ENCODE peak calls at places on chromosomes 3 and 15, in six cellular contexts. One of them, this sample, is unnamed.

GRCh38 chr15:62769604-62770003 is 272.9 kb upstream of the TPM1 start:
- DNase-seq in PC-3: peak; percentile 81
- DNase-seq in right atrium auricular region: no peak
- DNase-seq in uterus: no peak
- DNase-seq in H9: no peak
- DNase-seq in IMR-90: peak; percentile 84
- DNase-seq in this sample: no peak

GRCh38 chr15:66293419-66294156 is at the start of gene DIS3L:
- DNase-seq in uterus: peak; percentile 51
- DNase-seq in IMR-90: peak; percentile 20
- DNase-seq in PC-3: peak; percentile 59
- DNase-seq in right atrium auricular region: peak; percentile 60
- DNase-seq in H9: peak; percentile 67
- DNase-seq in this sample: peak; percentile 71

GRCh38 chr3:42836545-42837123 is 27.4 kb downstream of the ACKR2 start:
- DNase-seq in right atrium auricular region: no peak
- DNase-seq in uterus: no peak
- DNase-seq in PC-3: no peak
- DNase-seq in H9: no peak
- DNase-seq in IMR-90: no peak
- DNase-seq in this sample: no peak

GRCh38 chr3:102181202-102181920 is 253.5 kb upstream of the ZPLD1 start:
- DNase-seq in IMR-90: peak; percentile 88
- DNase-seq in H9: no peak
- DNase-seq in uterus: no peak
- DNase-seq in PC-3: peak; percentile 58
- DNase-seq in right atrium auricular region: no peak
- DNase-seq in this sample: no peak

GRCh38 chr15:82674873-82675272 is 27.7 kb upstream of the CPEB1 start:
- DNase-seq in PC-3: no peak
- DNase-seq in H9: no peak
- DNase-seq in IMR-90: no peak
- DNase-seq in uterus: no peak
- DNase-seq in right atrium auricular region: no peak
- DNase-seq in this sample: no peak

GRCh38 chr15:69424748-69425413 is 10.7 kb downstream of the KIF23 start:
- DNase-seq in IMR-90: peak; percentile 38
- DNase-seq in H9: no peak
- DNase-seq in right atrium auricular region: no peak
- DNase-seq in PC-3: no peak
- DNase-seq in uterus: no peak
- DNase-seq in this sample: no peak

GRCh38 chr15:69478259-69478687 is 25.7 kb downstream of the RPLP1 start:
- DNase-seq in PC-3: peak; percentile 69
- DNase-seq in right atrium auricular region: no peak
- DNase-seq in H9: peak; percentile 82
- DNase-seq in uterus: peak; percentile 45
- DNase-seq in IMR-90: peak; percentile 44
- DNase-seq in this sample: no peak

GRCh38 chr3:155356594-155357370 is 63.3 kb upstream of the STRIT1 start:
- DNase-seq in uterus: no peak
- DNase-seq in right atrium auricular region: no peak
- DNase-seq in IMR-90: no peak
- DNase-seq in H9: peak; percentile 64
- DNase-seq in PC-3: peak; percentile 23
- DNase-seq in this sample: no peak

GRCh38 chr3:127209840-127210653 is 17.1 kb downstream of the PRR23E start:
- DNase-seq in H9: peak; percentile 21
- DNase-seq in PC-3: no peak
- DNase-seq in IMR-90: no peak
- DNase-seq in uterus: no peak
- DNase-seq in right atrium auricular region: peak; percentile 26
- DNase-seq in this sample: no peak

GRCh38 chr3:100170492-100170891 is 56.2 kb upstream of the FILIP1L start:
- DNase-seq in uterus: no peak
- DNase-seq in right atrium auricular region: no peak
- DNase-seq in H9: no peak
- DNase-seq in PC-3: no peak
- DNase-seq in IMR-90: no peak
- DNase-seq in this sample: no peak

GRCh38 chr15:92807971-92808571 is 92.1 kb upstream of the CHD2 start:
- DNase-seq in uterus: no peak
- DNase-seq in PC-3: peak; percentile 31
- DNase-seq in right atrium auricular region: no peak
- DNase-seq in IMR-90: no peak
- DNase-seq in H9: no peak
- DNase-seq in this sample: no peak

GRCh38 chr15:73286356-73286755 is 82.4 kb downstream of the HCN4 start:
- DNase-seq in uterus: no peak
- DNase-seq in IMR-90: peak; percentile 15
- DNase-seq in H9: no peak
- DNase-seq in PC-3: no peak
- DNase-seq in right atrium auricular region: no peak
- DNase-seq in this sample: no peak

GRCh38 chr3:177420643-177421042 is 223.4 kb upstream of the TBL1XR1 start:
- DNase-seq in IMR-90: peak; percentile 56
- DNase-seq in uterus: peak; percentile 27
- DNase-seq in PC-3: peak; percentile 46
- DNase-seq in H9: no peak
- DNase-seq in right atrium auricular region: no peak
- DNase-seq in this sample: no peak

GRCh38 chr3:144770291-144770690 is 798.7 kb downstream of the DIPK2A start:
- DNase-seq in PC-3: no peak
- DNase-seq in H9: no peak
- DNase-seq in right atrium auricular region: no peak
- DNase-seq in uterus: no peak
- DNase-seq in IMR-90: no peak
- DNase-seq in this sample: no peak

GRCh38 chr3:48067271-48067670 is 51.1 kb upstream of the MAP4 start:
- DNase-seq in right atrium auricular region: no peak
- DNase-seq in IMR-90: no peak
- DNase-seq in uterus: no peak
- DNase-seq in PC-3: no peak
- DNase-seq in H9: no peak
- DNase-seq in this sample: no peak

GRCh38 chr3:48065035-48065434 is 48.8 kb upstream of the MAP4 start:
- DNase-seq in right atrium auricular region: no peak
- DNase-seq in IMR-90: peak; percentile 36
- DNase-seq in H9: no peak
- DNase-seq in PC-3: peak; percentile 43
- DNase-seq in uterus: no peak
- DNase-seq in this sample: no peak

GRCh38 chr3:48069339-48069738 is 53.1 kb upstream of the MAP4 start:
- DNase-seq in right atrium auricular region: no peak
- DNase-seq in uterus: no peak
- DNase-seq in H9: no peak
- DNase-seq in IMR-90: no peak
- DNase-seq in PC-3: no peak
- DNase-seq in this sample: no peak

GRCh38 chr3:48068886-48069285 is 52.7 kb upstream of the MAP4 start:
- DNase-seq in right atrium auricular region: no peak
- DNase-seq in H9: no peak
- DNase-seq in IMR-90: no peak
- DNase-seq in uterus: no peak
- DNase-seq in PC-3: no peak
- DNase-seq in this sample: no peak

DNA sequence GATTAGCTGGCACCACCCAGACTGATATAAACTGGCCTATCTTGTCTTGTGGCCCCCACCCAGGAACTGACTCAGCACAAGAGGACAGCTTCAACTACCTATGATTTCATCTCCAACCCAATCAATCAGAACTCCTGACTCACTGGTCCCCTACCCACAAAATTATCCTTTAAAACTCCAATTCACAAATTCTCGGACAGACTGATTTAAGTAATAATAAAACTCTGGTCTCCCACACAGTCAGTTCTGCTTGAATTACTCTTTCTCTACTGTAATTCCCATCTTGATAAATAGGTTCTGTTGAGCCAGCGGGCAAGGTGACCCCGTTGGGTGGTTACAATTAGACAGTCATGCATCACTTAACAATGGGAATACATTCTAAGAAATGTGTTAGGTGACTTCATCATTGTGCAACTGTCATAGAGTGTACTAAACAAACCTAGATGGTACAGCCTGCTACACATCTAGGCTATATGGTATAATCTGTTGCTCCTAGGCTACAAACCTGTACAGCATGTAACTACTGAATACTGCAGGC is 48.1 kb upstream of the MAP4 start:
- DNase-seq in right atrium auricular region: no peak
- DNase-seq in uterus: no peak
- DNase-seq in H9: no peak
- DNase-seq in PC-3: peak; percentile 53
- DNase-seq in IMR-90: peak; percentile 27
- DNase-seq in this sample: no peak
- H3K27ac ChIP-seq in right atrium auricular region: no peak overlapping the region
- H3K27ac ChIP-seq in uterus: no peak overlapping the region
- H3K27ac ChIP-seq in H9: no peak overlapping the region
- H3K27ac ChIP-seq in PC-3: peak overlapping the region; percentile 37
- H3K27ac ChIP-seq in IMR-90: no peak overlapping the region
- H3K27ac ChIP-seq in this sample: no peak overlapping the region

GRCh38 chr3:58121183-58121582 is 89.6 kb downstream of the DNASE1L3 start:
- DNase-seq in IMR-90: no peak
- DNase-seq in PC-3: no peak
- DNase-seq in H9: no peak
- DNase-seq in uterus: no peak
- DNase-seq in right atrium auricular region: no peak
- DNase-seq in this sample: no peak

GRCh38 chr3:58122936-58123700 is 87.7 kb downstream of the DNASE1L3 start:
- DNase-seq in H9: no peak
- DNase-seq in IMR-90: no peak
- DNase-seq in PC-3: no peak
- DNase-seq in right atrium auricular region: no peak
- DNase-seq in uterus: no peak
- DNase-seq in this sample: no peak

GRCh38 chr3:58117561-58118305 is 93.0 kb downstream of the DNASE1L3 start:
- DNase-seq in H9: no peak
- DNase-seq in uterus: peak; percentile 55
- DNase-seq in PC-3: no peak
- DNase-seq in IMR-90: peak; percentile 22
- DNase-seq in right atrium auricular region: peak; percentile 78
- DNase-seq in this sample: peak; percentile 71

GRCh38 chr3:58119221-58119620 is 91.6 kb downstream of the DNASE1L3 start:
- DNase-seq in right atrium auricular region: no peak
- DNase-seq in PC-3: no peak
- DNase-seq in H9: no peak
- DNase-seq in uterus: no peak
- DNase-seq in IMR-90: no peak
- DNase-seq in this sample: no peak

GRCh38 chr3:58120075-58120812 is 90.5 kb downstream of the DNASE1L3 start:
- DNase-seq in uterus: no peak
- DNase-seq in PC-3: no peak
- DNase-seq in H9: no peak
- DNase-seq in IMR-90: no peak
- DNase-seq in right atrium auricular region: peak; percentile 64
- DNase-seq in this sample: peak; percentile 11
- H3K27ac ChIP-seq in uterus: peak overlapping the region; percentile 19
- H3K27ac ChIP-seq in PC-3: no peak overlapping the region
- H3K27ac ChIP-seq in H9: no peak overlapping the region
- H3K27ac ChIP-seq in IMR-90: peak overlapping the region; percentile 9
- H3K27ac ChIP-seq in right atrium auricular region: peak overlapping the region; percentile 41
- H3K27ac ChIP-seq in this sample: no peak overlapping the region

GRCh38 chr3:33994568-33994967 is 196.1 kb downstream of the PDCD6IP start:
- DNase-seq in PC-3: no peak
- DNase-seq in IMR-90: no peak
- DNase-seq in H9: no peak
- DNase-seq in uterus: no peak
- DNase-seq in right atrium auricular region: no peak
- DNase-seq in this sample: no peak

GRCh38 chr3:33993631-33994030 is 195.2 kb downstream of the PDCD6IP start:
- DNase-seq in right atrium auricular region: no peak
- DNase-seq in uterus: no peak
- DNase-seq in H9: no peak
- DNase-seq in IMR-90: peak; percentile 47
- DNase-seq in PC-3: no peak
- DNase-seq in this sample: no peak

GRCh38 chr3:33991673-33992072 is 193.2 kb downstream of the PDCD6IP start:
- DNase-seq in H9: no peak
- DNase-seq in right atrium auricular region: no peak
- DNase-seq in uterus: no peak
- DNase-seq in PC-3: no peak
- DNase-seq in IMR-90: no peak
- DNase-seq in this sample: no peak

DNA sequence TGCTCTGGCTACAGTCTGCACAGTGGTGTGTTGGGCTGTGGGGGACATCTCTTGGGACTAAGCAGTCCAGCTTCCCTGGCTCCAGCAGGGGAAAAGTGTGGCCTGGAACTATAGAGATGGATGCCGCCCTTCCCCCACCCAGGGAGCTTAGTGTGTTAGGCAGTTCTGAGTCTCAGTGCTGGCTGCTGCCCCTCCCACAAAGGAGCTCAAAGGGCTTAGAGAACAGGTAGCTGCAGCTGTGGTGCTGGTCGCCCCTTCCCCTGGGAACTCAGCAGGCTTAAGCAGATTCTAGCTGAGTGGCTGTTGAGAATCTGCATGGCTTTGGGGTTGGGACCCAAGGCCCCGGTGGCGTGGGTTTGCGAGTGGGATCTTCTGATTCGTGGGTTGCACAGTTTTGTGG is 190.8 kb downstream of the PDCD6IP start:
- DNase-seq in IMR-90: no peak
- DNase-seq in H9: peak; percentile 38
- DNase-seq in right atrium auricular region: no peak
- DNase-seq in uterus: no peak
- DNase-seq in PC-3: no peak
- DNase-seq in this sample: no peak
- H3K27ac ChIP-seq in IMR-90: no peak overlapping the region
- H3K27ac ChIP-seq in H9: no peak overlapping the region
- H3K27ac ChIP-seq in right atrium auricular region: no peak overlapping the region
- H3K27ac ChIP-seq in uterus: no peak overlapping the region
- H3K27ac ChIP-seq in PC-3: no peak overlapping the region
- H3K27ac ChIP-seq in this sample: no peak overlapping the region

GRCh38 chr3:37974928-37975223 is 15.7 kb upstream of the VILL start:
- DNase-seq in PC-3: no peak
- DNase-seq in uterus: no peak
- DNase-seq in H9: no peak
- DNase-seq in IMR-90: no peak
- DNase-seq in right atrium auricular region: no peak
- DNase-seq in this sample: no peak
- H3K27ac ChIP-seq in PC-3: no peak overlapping the region
- H3K27ac ChIP-seq in uterus: no peak overlapping the region
- H3K27ac ChIP-seq in H9: no peak overlapping the region
- H3K27ac ChIP-seq in IMR-90: no peak overlapping the region
- H3K27ac ChIP-seq in right atrium auricular region: no peak overlapping the region
- H3K27ac ChIP-seq in this sample: no peak overlapping the region

DNA sequence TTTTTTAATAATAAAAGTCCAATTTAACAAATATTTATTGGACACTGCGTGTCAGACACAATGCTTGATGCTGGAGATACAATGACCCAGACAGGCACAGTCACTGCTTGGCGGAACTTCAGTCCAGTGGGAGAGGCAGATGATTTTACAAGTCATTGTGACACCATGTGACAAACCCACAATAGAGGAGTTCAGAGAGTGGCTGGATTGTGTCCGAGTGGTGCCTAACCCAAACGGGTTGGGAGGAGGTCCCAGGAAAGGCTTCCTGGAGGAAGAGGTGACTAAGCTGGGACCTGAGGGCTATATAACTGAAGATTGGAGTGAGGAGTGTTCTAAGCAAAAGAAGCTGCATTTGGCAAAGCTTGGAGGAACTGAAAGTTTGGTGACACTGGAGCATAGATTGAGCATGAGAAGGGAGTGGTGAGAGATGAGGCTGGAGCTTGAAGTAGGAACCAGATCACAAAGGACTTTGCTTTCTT is 41.4 kb downstream of the CRTC3 start:
- DNase-seq in H9: no peak
- DNase-seq in IMR-90: no peak
- DNase-seq in uterus: no peak
- DNase-seq in right atrium auricular region: peak; percentile 86
- DNase-seq in PC-3: peak; percentile 91
- DNase-seq in this sample: no peak
- H3K27ac ChIP-seq in H9: no peak overlapping the region
- H3K27ac ChIP-seq in IMR-90: no peak overlapping the region
- H3K27ac ChIP-seq in uterus: no peak overlapping the region
- H3K27ac ChIP-seq in right atrium auricular region: peak overlapping the region; percentile 52
- H3K27ac ChIP-seq in PC-3: peak overlapping the region; percentile 69
- H3K27ac ChIP-seq in this sample: no peak overlapping the region